ENCODE peak calls at places on chromosomes 7 and 10, in five cellular contexts. V, C, W, G and O are unnamed samples.

GRCh38 chr10:9824546-9825164 is 1193.0 kb upstream of the CELF2 start:
- DNase-seq in C (no peak), G (no peak), V (no peak), W (no peak), O (no peak)

GRCh38 chr7:82413237-82413636 is 30.3 kb downstream of the CACNA2D1 start:
- DNase-seq in C (no peak), G (no peak), V (no peak), W (no peak), O (no peak)

GRCh38 chr7:141389423-141389822 is 161.8 kb upstream of the AGK start:
- DNase-seq in W (no peak), G (no peak), V (no peak), C (no peak), O (no peak)

GRCh38 chr7:36283711-36284130 is 105.9 kb upstream of the ANLN start:
- DNase-seq in G (no peak), V (no peak), W (no peak), C (no peak), O (peak; percentile 64)

GRCh38 chr7:47651355-47652317 is 69.7 kb upstream of the TNS3 start:
- DNase-seq in C (no peak), G (no peak), W (no peak), V (peak; percentile 97), O (no peak)

GRCh38 chr10:78424721-78425120 is 391.1 kb downstream of the RPS24 start:
- DNase-seq in W (no peak), C (no peak), G (peak; percentile 35), V (peak; percentile 48), O (no peak)

GRCh38 chr7:16465469-16466086 is at the start of gene SOSTDC1:
- DNase-seq in G (peak; percentile 31), V (no peak), W (no peak), C (no peak), O (no peak)

GRCh38 chr10:810351-810846 is 120.9 kb upstream of the DIP2C start:
- DNase-seq in V (peak; percentile 61), G (peak; percentile 37), W (no peak), C (no peak), O (no peak)

GRCh38 chr10:79933961-79934360 is 14.9 kb downstream of the SFTPD start:
- DNase-seq in C (no peak), V (peak; percentile 6), W (no peak), G (no peak), O (no peak)

GRCh38 chr7:11233871-11234270 is 260.2 kb downstream of the PHF14 start:
- DNase-seq in C (no peak), G (no peak), V (no peak), W (no peak), O (no peak)

GRCh38 chr10:5929442-5929841 is 39.4 kb downstream of the FBH1 start:
- DNase-seq in V (no peak), W (no peak), G (no peak), C (no peak), O (no peak)